ENCODE peak calls at places on chromosome 5, in seven cellular contexts. U, B, G, A, P, S and F are unnamed samples.
A peak's percentile ranks its signal among the peaks of the same experiment; 100 is the strongest.

GRCh38 chr5:102589661-102590060 is 90.9 kb upstream of the SLCO6A1 start:
- DNase-seq in U (no peak), B (no peak), G (no peak), A (no peak), P (peak; percentile 9), S (no peak), F (no peak)

GRCh38 chr5:5340206-5340729 is 82.2 kb upstream of the ICE1 start:
- DNase-seq in U (peak; percentile 72), B (peak; percentile 22), G (no peak), A (no peak), P (peak; percentile 93), S (no peak), F (peak; percentile 73)

GRCh38 chr5:100827481-100827889 is 75.6 kb downstream of the ST8SIA4 start:
- DNase-seq in U (no peak), B (no peak), G (no peak), A (no peak), P (no peak), S (no peak), F (no peak)

GRCh38 chr5:172620506-172620905 is 20.6 kb upstream of the NEURL1B start:
- DNase-seq in U (no peak), B (no peak), G (no peak), A (no peak), P (no peak), S (no peak), F (no peak)

GRCh38 chr5:150350524-150351344 is 6.8 kb upstream of the TCOF1 start:
- DNase-seq in U (peak; percentile 90), B (peak; percentile 10), G (peak; percentile 15), A (peak; percentile 82), P (peak; percentile 89), S (peak; percentile 55), F (peak; percentile 76)

GRCh38 chr5:1508679-1509290 is 15.0 kb downstream of the LPCAT1 start:
- DNase-seq in U (peak; percentile 20), B (no peak), G (no peak), A (no peak), P (no peak), S (no peak), F (no peak)

GRCh38 chr5:102720954-102721353 is 34.2 kb upstream of the PAM start:
- DNase-seq in U (no peak), B (no peak), G (no peak), A (no peak), P (no peak), S (no peak), F (no peak)

GRCh38 chr5:139188558-139189270 is 9.5 kb downstream of the SIL1 start:
- DNase-seq in U (no peak), B (no peak), G (no peak), A (no peak), P (no peak), S (no peak), F (no peak)

GRCh38 chr5:139904566-139905400 is 109.2 kb downstream of the PSD2 start:
- DNase-seq in U (peak; percentile 84), B (no peak), G (no peak), A (peak; percentile 31), P (no peak), S (peak; percentile 18), F (peak; percentile 69)

GRCh38 chr5:176771102-176771845 is 39.1 kb upstream of the UNC5A start:
- DNase-seq in U (peak; percentile 3), B (no peak), G (no peak), A (no peak), P (no peak), S (no peak), F (peak; percentile 8)

GRCh38 chr5:141084487-141084989 is 9.9 kb upstream of the PCDHB2 start:
- DNase-seq in U (peak; percentile 73), B (no peak), G (no peak), A (no peak), P (peak; percentile 78), S (no peak), F (peak; percentile 69)

GRCh38 chr5:148388692-148389091 is 4.9 kb downstream of the FBXO38 start:
- DNase-seq in U (no peak), B (no peak), G (no peak), A (no peak), P (no peak), S (no peak), F (no peak)

GRCh38 chr5:131633830-131634229 is 1.2 kb downstream of the RAPGEF6 start:
- DNase-seq in U (no peak), B (no peak), G (no peak), A (peak; percentile 11), P (no peak), S (no peak), F (no peak)

GRCh38 chr5:116858705-116859333 is 284.2 kb upstream of the SEMA6A start:
- DNase-seq in U (no peak), B (no peak), G (no peak), A (no peak), P (no peak), S (no peak), F (no peak)

GRCh38 chr5:74312746-74313145 is 327.8 kb downstream of the ENC1 start:
- DNase-seq in U (no peak), B (no peak), G (no peak), A (no peak), P (no peak), S (no peak), F (no peak)

GRCh38 chr5:120160120-120160895 is 303.8 kb upstream of the PRR16 start:
- DNase-seq in U (no peak), B (no peak), G (no peak), A (no peak), P (no peak), S (no peak), F (no peak)

GRCh38 chr5:8993031-8993430 is 552.8 kb downstream of the SEMA5A start:
- DNase-seq in U (no peak), B (no peak), G (no peak), A (peak; percentile 18), P (no peak), S (no peak), F (no peak)

GRCh38 chr5:100900142-100900795 is 2.8 kb downstream of the ST8SIA4 start:
- DNase-seq in U (peak; percentile 46), B (no peak), G (no peak), A (peak; percentile 6), P (peak; percentile 10), S (no peak), F (peak; percentile 59)

GRCh38 chr5:95583992-95584391 is 29.1 kb downstream of the ARSK start:
- DNase-seq in U (no peak), B (no peak), G (no peak), A (no peak), P (no peak), S (no peak), F (no peak)

GRCh38 chr5:63293317-63293716 is 668.9 kb downstream of the HTR1A start:
- DNase-seq in U (no peak), B (no peak), G (no peak), A (no peak), P (no peak), S (no peak), F (no peak)

GRCh38 chr5:92508271-92508670 is 1072.7 kb downstream of the NR2F1-AS1 start:
- DNase-seq in U (no peak), B (no peak), G (no peak), A (no peak), P (no peak), S (no peak), F (no peak)

GRCh38 chr5:119179857-119180641 is 109.2 kb downstream of the DMXL1 start:
- DNase-seq in U (no peak), B (no peak), G (no peak), A (no peak), P (no peak), S (no peak), F (no peak)

GRCh38 chr5:103800728-103801127 is 238.1 kb upstream of the NUDT12 start:
- DNase-seq in U (no peak), B (no peak), G (no peak), A (no peak), P (no peak), S (no peak), F (no peak)

GRCh38 chr5:82106207-82106606 is 134.4 kb downstream of the ATG10 start:
- DNase-seq in U (no peak), B (no peak), G (no peak), A (no peak), P (peak; percentile 43), S (no peak), F (no peak)

GRCh38 chr5:111739423-111739822 is 17.6 kb downstream of the NREP start:
- DNase-seq in U (no peak), B (no peak), G (no peak), A (no peak), P (no peak), S (no peak), F (no peak)

GRCh38 chr5:179187681-179188575 is 127.8 kb downstream of the ZNF354C start:
- DNase-seq in U (no peak), B (no peak), G (no peak), A (no peak), P (no peak), S (no peak), F (no peak)

GRCh38 chr5:155004138-155004744 is 9.3 kb upstream of the KIF4B start:
- DNase-seq in U (peak; percentile 76), B (no peak), G (no peak), A (no peak), P (no peak), S (no peak), F (peak; percentile 60)

GRCh38 chr5:133130387-133131118 is 78.7 kb downstream of the HSPA4 start:
- DNase-seq in U (no peak), B (no peak), G (no peak), A (no peak), P (no peak), S (no peak), F (no peak)

GRCh38 chr5:142883025-142883424 is 112.8 kb downstream of the ARHGAP26 start:
- DNase-seq in U (no peak), B (no peak), G (no peak), A (no peak), P (peak; percentile 62), S (no peak), F (no peak)

GRCh38 chr5:69129413-69129812 is 35.6 kb downstream of the SLC30A5 start:
- DNase-seq in U (no peak), B (no peak), G (no peak), A (no peak), P (peak; percentile 27), S (no peak), F (no peak)

GRCh38 chr5:113147088-113147487 is 170.5 kb downstream of the DCP2 start:
- DNase-seq in U (no peak), B (no peak), G (no peak), A (no peak), P (peak; percentile 78), S (no peak), F (no peak)

GRCh38 chr5:9538504-9538903 is 7.4 kb downstream of the SEMA5A start:
- DNase-seq in U (no peak), B (no peak), G (no peak), A (no peak), P (no peak), S (no peak), F (no peak)

GRCh38 chr5:172543484-172544298 is 89.4 kb upstream of the SH3PXD2B start:
- DNase-seq in U (peak; percentile 22), B (no peak), G (no peak), A (no peak), P (no peak), S (no peak), F (peak; percentile 39)

GRCh38 chr5:7779019-7779662 is 71.8 kb downstream of the CFAP90 start:
- DNase-seq in U (no peak), B (no peak), G (no peak), A (peak; percentile 26), P (no peak), S (no peak), F (no peak)

GRCh38 chr5:64947031-64947430 is 178.3 kb downstream of the CWC27 start:
- DNase-seq in U (no peak), B (no peak), G (no peak), A (no peak), P (no peak), S (no peak), F (no peak)

GRCh38 chr5:38780950-38781349 is 64.9 kb upstream of the OSMR start:
- DNase-seq in U (no peak), B (no peak), G (no peak), A (no peak), P (peak; percentile 35), S (no peak), F (no peak)

GRCh38 chr5:172595591-172596455 is 45.2 kb upstream of the NEURL1B start:
- DNase-seq in U (no peak), B (no peak), G (no peak), A (no peak), P (no peak), S (no peak), F (no peak)

GRCh38 chr5:52799358-52799982 is 11.8 kb downstream of the ITGA1 start:
- DNase-seq in U (peak; percentile 66), B (peak; percentile 23), G (no peak), A (peak; percentile 19), P (peak; percentile 74), S (peak; percentile 23), F (peak; percentile 76)